ENCODE peak calls at places on chromosomes 2 and 18, in seven cellular contexts. Z, B, L, W, D, E and T are unnamed samples.

GRCh38 chr2:153940511-153940910 is 68.8 kb downstream of the GALNT13 start:
- DNase-seq in Z (no peak), B (no peak), L (peak), W (no peak), D (no peak), E (no peak), T (no peak)

GRCh38 chr2:215556979-215557378 is 121.1 kb upstream of the FN1 start:
- DNase-seq in Z (no peak), B (no peak), L (peak), W (no peak), D (no peak), E (no peak), T (no peak)

GRCh38 chr2:240972636-240973521 is 25.5 kb upstream of the SNED1 start:
- DNase-seq in Z (no peak), B (peak), L (no peak), W (peak), D (no peak), E (no peak), T (peak)

GRCh38 chr2:7773362-7773973 is 856.3 kb downstream of the RNF144A start:
- DNase-seq in Z (peak), B (peak), L (no peak), W (no peak), D (peak), E (no peak), T (peak)

GRCh38 chr18:61643884-61644647 is 248.7 kb downstream of the RNF152 start:
- DNase-seq in Z (no peak), B (no peak), L (no peak), W (no peak), D (no peak), E (no peak), T (no peak)

GRCh38 chr18:4251873-4252272 is 203.2 kb downstream of the DLGAP1 start:
- DNase-seq in Z (no peak), B (no peak), L (no peak), W (no peak), D (peak), E (no peak), T (no peak)

GRCh38 chr2:231708773-231709635 is 679 bp downstream of the PTMA start:
- DNase-seq in Z (peak), B (no peak), L (peak), W (no peak), D (peak), E (peak), T (peak)

GRCh38 chr2:41934323-41935003 is 113.4 kb upstream of the PKDCC start:
- DNase-seq in Z (no peak), B (no peak), L (peak), W (no peak), D (no peak), E (no peak), T (no peak)